ENCODE peak calls at places on chromosomes 5 and 9, in four cellular contexts. G is fibroblast of lung, R is lower lobe of right lung, X is heart right ventricle. O is an unnamed sample. For H3K27me3, the result is how much of the 10 kb centered on the place peaks cover.

GRCh38 chr9:112443200-112443599 is 43.4 kb upstream of the KIAA1958 start:
- DNase-seq in X (no peak), R (no peak), G (peak), O (no peak)

GRCh38 chr5:89037090-89037489 is 154.1 kb upstream of the MEF2C start:
- DNase-seq in R (no peak), G (peak), X (no peak), O (no peak)

GRCh38 chr9:5389109-5389732 is 48.5 kb downstream of the PLGRKT start:
- DNase-seq in X (no peak), R (no peak), G (peak), O (peak)

GRCh38 chr9:20402273-20402875 is 219.9 kb downstream of the MLLT3 start:
- DNase-seq in G (no peak), R (no peak), X (no peak), O (no peak)

GRCh38 chr5:125584119-125584518 is 837.7 kb upstream of the ZNF608 start:
- DNase-seq in R (no peak), X (no peak), G (peak), O (no peak)

GRCh38 chr9:130927995-130928900 is 10.8 kb downstream of the FIBCD1 start:
- DNase-seq in G (peak), X (peak), R (no peak), O (no peak)

GRCh38 chr9:123335227-123335985 is 20.6 kb upstream of the CRB2 start:
- DNase-seq in G (peak), X (no peak), R (no peak), O (peak)

GRCh38 chr5:170219615-170220014 is 13.2 kb upstream of the C5orf58 start:
- DNase-seq in R (no peak), X (no peak), G (peak), O (peak)

GRCh38 chr5:142642427-142642826 is 43.5 kb downstream of the FGF1 start:
- DNase-seq in R (no peak), X (no peak), G (no peak), O (no peak)

GRCh38 chr5:76999451-76999850 is 30.8 kb upstream of the AGGF1 start:
- DNase-seq in R (no peak), G (peak), X (no peak), O (peak)

DNA sequence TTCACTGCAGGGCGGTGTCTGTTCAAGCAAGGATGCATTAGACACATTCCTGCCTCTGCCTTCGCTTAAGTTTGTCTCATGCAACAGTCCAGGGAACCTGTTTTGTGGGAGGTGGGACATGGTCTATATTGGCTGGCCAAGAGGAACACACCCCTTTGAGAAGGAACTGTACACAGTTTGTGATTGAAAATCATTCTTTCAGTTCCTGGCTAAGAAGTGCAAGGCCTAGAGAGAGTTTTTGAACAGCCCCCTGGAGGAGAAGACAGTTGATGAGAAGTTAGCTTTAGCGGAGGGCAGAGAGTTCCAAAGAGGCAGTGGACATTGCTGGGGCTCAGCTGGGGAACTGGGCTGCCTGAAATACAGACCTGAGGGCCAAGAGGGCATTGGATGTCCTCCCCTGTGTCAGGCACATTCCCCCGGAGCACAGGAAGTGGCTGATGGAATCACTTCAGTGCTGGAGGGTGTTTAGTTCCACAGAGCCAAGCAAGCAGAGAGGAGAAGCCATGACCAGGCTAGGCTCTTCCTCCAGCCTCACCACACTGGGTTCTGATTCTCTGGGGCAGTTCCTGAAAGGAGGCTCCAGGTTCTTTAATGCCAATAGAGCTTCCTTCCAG is 66.6 kb downstream of the RGS3 start:
- DNase-seq in R (no peak), G (no peak), X (no peak), O (no peak)
- TF ChIP-seq CTCF in R (no peak), G (no peak), X (no peak), O (no peak)

GRCh38 chr5:68267044-68267443 is 51.5 kb downstream of the PIK3R1 start:
- DNase-seq in X (no peak), G (no peak), R (no peak), O (no peak)

GRCh38 chr5:68264024-68264956 is 48.7 kb downstream of the PIK3R1 start:
- DNase-seq in R (no peak), X (no peak), G (peak), O (no peak)

GRCh38 chr5:68266457-68266856 is 50.9 kb downstream of the PIK3R1 start:
- DNase-seq in R (no peak), G (no peak), X (no peak), O (no peak)

GRCh38 chr5:68265347-68265746 is 49.8 kb downstream of the PIK3R1 start:
- DNase-seq in X (no peak), R (no peak), G (no peak), O (no peak)

GRCh38 chr5:68265822-68266395 is 50.4 kb downstream of the PIK3R1 start:
- DNase-seq in R (no peak), X (no peak), G (peak), O (no peak)
- H3K4me3 ChIP-seq in R (no peak), X (no peak), G (no peak), O (no peak)

GRCh38 chr5:179289756-179290385 is 55.4 kb downstream of the ADAMTS2 start:
- DNase-seq in X (no peak), R (no peak), G (no peak), O (no peak)
- H3K27me3 ChIP-seq in X (under half), R (under half), G (under half), O (under half)

GRCh38 chr9:137444106-137444790 is 3.1 kb upstream of the ENTPD8 start:
- DNase-seq in G (no peak), X (peak), R (peak), O (no peak)
- TF ChIP-seq CTCF in G (no peak), X (no peak), R (no peak), O (no peak)

GRCh38 chr5:154461531-154461930 is 15.7 kb downstream of the SAP30L start:
- DNase-seq in G (no peak), X (no peak), R (no peak), O (no peak)

GRCh38 chr5:154456540-154456939 is 10.7 kb downstream of the SAP30L start:
- DNase-seq in R (no peak), G (no peak), X (no peak), O (no peak)

GRCh38 chr5:154455585-154455984 is 9.8 kb downstream of the SAP30L start:
- DNase-seq in X (no peak), R (no peak), G (no peak), O (no peak)

GRCh38 chr5:154460172-154460571 is 14.4 kb downstream of the SAP30L start:
- DNase-seq in X (no peak), R (no peak), G (no peak), O (no peak)

DNA sequence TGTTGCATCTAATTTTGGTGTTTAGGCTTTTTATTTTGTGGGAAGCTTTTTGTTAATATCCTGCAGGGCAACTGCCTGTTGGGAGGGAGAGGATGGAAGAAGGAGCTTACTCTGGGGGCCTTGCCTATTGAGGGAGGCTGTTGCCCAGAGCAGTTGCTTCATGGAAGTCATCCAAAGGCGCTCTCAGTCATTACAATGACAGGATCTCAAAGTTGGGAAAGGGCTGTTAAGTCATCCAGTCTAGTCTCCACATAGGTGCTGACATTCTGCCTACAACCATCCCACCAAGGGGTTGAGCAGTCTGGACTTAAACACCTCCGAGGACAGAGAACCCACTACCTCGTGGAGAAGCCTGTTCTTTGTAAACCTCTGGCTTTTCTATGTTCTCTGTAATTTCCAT is 13.2 kb downstream of the SAP30L start:
- DNase-seq in R (no peak), X (no peak), G (no peak), O (no peak)
- H3K4me3 ChIP-seq in R (no peak), X (no peak), G (no peak), O (no peak)

GRCh38 chr9:135303280-135303647 is 176.3 kb upstream of the PPP1R26 start:
- DNase-seq in R (no peak), G (no peak), X (no peak), O (no peak)

GRCh38 chr9:135304886-135305285 is 174.7 kb upstream of the PPP1R26 start:
- DNase-seq in X (no peak), G (no peak), R (no peak), O (no peak)

GRCh38 chr9:135302329-135303279 is 177.0 kb upstream of the PPP1R26 start:
- DNase-seq in G (no peak), X (no peak), R (no peak), O (no peak)

GRCh38 chr9:135305546-135306180 is 173.9 kb upstream of the PPP1R26 start:
- DNase-seq in G (no peak), X (no peak), R (no peak), O (no peak)

GRCh38 chr9:135303865-135304499 is 175.6 kb upstream of the PPP1R26 start:
- DNase-seq in G (no peak), X (no peak), R (no peak), O (no peak)
- H3K27me3 ChIP-seq in G (under half), X (under half), R (under half), O (under half)

GRCh38 chr5:133347039-133347438 is 265.3 kb downstream of the FSTL4 start:
- DNase-seq in X (no peak), R (no peak), G (no peak), O (no peak)
- TF ChIP-seq CTCF in X (no peak), R (no peak), G (no peak), O (no peak)

GRCh38 chr9:17251100-17251499 is 116.3 kb downstream of the CNTLN start:
- DNase-seq in R (no peak), G (peak), X (no peak), O (no peak)

GRCh38 chr9:17246770-17247169 is 111.9 kb downstream of the CNTLN start:
- DNase-seq in G (no peak), R (no peak), X (no peak), O (no peak)
- H3K4me3 ChIP-seq in G (no peak), R (no peak), X (no peak), O (no peak)

GRCh38 chr5:62090953-62091352 is 215.1 kb upstream of the KIF2A start:
- DNase-seq in X (no peak), G (no peak), R (no peak), O (no peak)

GRCh38 chr5:62093411-62093810 is 212.6 kb upstream of the KIF2A start:
- DNase-seq in X (no peak), G (no peak), R (no peak), O (no peak)

GRCh38 chr5:62097361-62097760 is 208.6 kb upstream of the KIF2A start:
- DNase-seq in R (no peak), G (no peak), X (no peak), O (no peak)

GRCh38 chr5:62093981-62094380 is 212.0 kb upstream of the KIF2A start:
- DNase-seq in R (no peak), X (no peak), G (peak), O (no peak)
- H3K27me3 ChIP-seq in R (under half), X (under half), G (under half), O (under half)

O was measured in BJ.